ENCODE peak calls at places on chromosomes 2 and 18, in six cellular contexts. Y is ovary; U is SK-N-SH; Z is body of pancreas; B is CD8-positive, alpha-beta memory T cell; X is H9. D is an unnamed sample.

GRCh38 chr2:99600929-99601680 is 111.3 kb upstream of the REV1 start:
- DNase-seq in Y (no peak), U (peak; percentile 79), Z (no peak), B (no peak), X (peak; percentile 46), D (no peak)

GRCh38 chr18:79208882-79209281 is 139.7 kb downstream of the ATP9B start:
- DNase-seq in Y (peak; percentile 39), U (no peak), Z (peak; percentile 81), B (no peak), X (no peak), D (no peak)

GRCh38 chr2:96895032-96895708 is 25.3 kb upstream of the SEMA4C start:
- DNase-seq in Y (no peak), U (no peak), Z (no peak), B (no peak), X (no peak), D (no peak)

GRCh38 chr2:3288455-3289163 is 89.0 kb downstream of the EIPR1 start:
- DNase-seq in Y (peak; percentile 4), U (peak; percentile 74), Z (no peak), B (no peak), X (no peak), D (no peak)

GRCh38 chr2:216792222-216793001 is 67.5 kb downstream of the TNP1 start:
- DNase-seq in Y (no peak), U (peak; percentile 69), Z (peak; percentile 30), B (no peak), X (peak; percentile 52), D (peak; percentile 84)

GRCh38 chr2:144703852-144704324 is 184.0 kb upstream of the ZEB2 start:
- DNase-seq in Y (no peak), U (no peak), Z (peak; percentile 60), B (no peak), X (no peak), D (peak; percentile 86)

GRCh38 chr2:43075054-43075593 is 151.3 kb downstream of the ZFP36L2 start:
- DNase-seq in Y (no peak), U (peak; percentile 66), Z (peak; percentile 78), B (no peak), X (no peak), D (peak; percentile 98)

GRCh38 chr18:54278615-54279014 is 9.3 kb downstream of the POLI start:
- DNase-seq in Y (no peak), U (no peak), Z (no peak), B (no peak), X (no peak), D (no peak)

GRCh38 chr2:112685167-112685884 is 35.5 kb upstream of the NT5DC4 start:
- DNase-seq in Y (no peak), U (no peak), Z (no peak), B (no peak), X (no peak), D (no peak)

GRCh38 chr2:15674637-15675455 is 83.2 kb downstream of the DDX1 start:
- DNase-seq in Y (no peak), U (no peak), Z (no peak), B (no peak), X (no peak), D (peak; percentile 12)

GRCh38 chr2:24577481-24577880 is 86.4 kb downstream of the NCOA1 start:
- DNase-seq in Y (no peak), U (no peak), Z (no peak), B (no peak), X (no peak), D (peak; percentile 3)

GRCh38 chr2:168670478-168670877 is 132.0 kb upstream of the NOSTRIN start:
- DNase-seq in Y (no peak), U (no peak), Z (no peak), B (no peak), X (no peak), D (no peak)

GRCh38 chr2:236162031-236162803 is 6.0 kb downstream of the GBX2 start:
- DNase-seq in Y (no peak), U (no peak), Z (no peak), B (no peak), X (no peak), D (no peak)

GRCh38 chr2:239181074-239181581 is 219.7 kb downstream of the HDAC4 start:
- DNase-seq in Y (no peak), U (no peak), Z (no peak), B (no peak), X (no peak), D (no peak)

GRCh38 chr18:77108001-77108692 is 24.4 kb downstream of the MBP start:
- DNase-seq in Y (peak; percentile 65), U (no peak), Z (peak; percentile 63), B (no peak), X (no peak), D (peak; percentile 89)

GRCh38 chr2:218033590-218034496 is 31.0 kb upstream of the TNS1 start:
- DNase-seq in Y (no peak), U (no peak), Z (no peak), B (no peak), X (peak; percentile 58), D (no peak)

GRCh38 chr2:239164281-239164871 is 236.4 kb downstream of the HDAC4 start:
- DNase-seq in Y (no peak), U (no peak), Z (no peak), B (peak; percentile 42), X (no peak), D (no peak)

GRCh38 chr2:105570326-105570725 is 171.5 kb upstream of the FHL2 start:
- DNase-seq in Y (no peak), U (no peak), Z (no peak), B (no peak), X (no peak), D (no peak)

GRCh38 chr2:118055512-118056164 is 32.6 kb upstream of the INSIG2 start:
- DNase-seq in Y (no peak), U (no peak), Z (no peak), B (no peak), X (no peak), D (no peak)

GRCh38 chr2:12819098-12819465 is 102.3 kb downstream of the TRIB2 start:
- DNase-seq in Y (peak; percentile 54), U (no peak), Z (peak; percentile 85), B (no peak), X (no peak), D (peak; percentile 99)

GRCh38 chr18:40687401-40687800 is 1267.6 kb upstream of the PIK3C3 start:
- DNase-seq in Y (no peak), U (no peak), Z (no peak), B (no peak), X (no peak), D (peak; percentile 41)

GRCh38 chr2:174617713-174618112 is 20.1 kb upstream of the WIPF1 start:
- DNase-seq in Y (no peak), U (no peak), Z (no peak), B (no peak), X (no peak), D (no peak)

GRCh38 chr2:20141056-20141762 is 83.7 kb downstream of the SDC1 start:
- DNase-seq in Y (peak; percentile 44), U (no peak), Z (peak; percentile 30), B (no peak), X (peak; percentile 50), D (peak; percentile 98)

GRCh38 chr2:232211743-232212686 is 166.5 kb upstream of the ALPP start:
- DNase-seq in Y (no peak), U (no peak), Z (no peak), B (no peak), X (no peak), D (no peak)

GRCh38 chr2:26768759-26769500 is 4.8 kb downstream of the SLC35F6 start:
- DNase-seq in Y (no peak), U (no peak), Z (peak; percentile 80), B (no peak), X (no peak), D (peak; percentile 88)

GRCh38 chr2:130776550-130776949 is 21.2 kb downstream of the AMER3 start:
- DNase-seq in Y (no peak), U (no peak), Z (peak; percentile 43), B (no peak), X (peak; percentile 38), D (no peak)

GRCh38 chr18:11407900-11408299 is 201.5 kb upstream of the SLC35G4 start:
- DNase-seq in Y (no peak), U (no peak), Z (no peak), B (no peak), X (no peak), D (peak; percentile 67)

DNA sequence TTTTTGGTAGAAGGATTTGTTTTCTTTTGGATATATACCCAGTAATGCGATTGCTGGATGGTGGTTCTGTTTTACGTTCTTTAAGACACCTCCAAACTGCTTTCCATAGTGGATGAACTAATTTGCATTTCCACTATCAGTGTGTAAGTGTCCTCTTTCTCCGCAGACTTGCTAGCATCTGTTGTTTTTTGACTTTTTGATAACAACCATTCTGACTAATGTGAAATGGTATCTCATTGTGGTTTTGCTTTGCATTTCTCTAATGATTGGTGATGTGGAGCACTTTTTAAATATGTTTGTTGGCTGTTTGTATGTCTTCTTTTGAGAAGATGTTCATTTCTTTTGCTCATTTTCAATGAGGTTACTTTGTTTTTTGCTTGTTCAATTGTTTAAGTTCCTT is 260.9 kb upstream of the CWC22 start:
- DNase-seq in Y (no peak), U (no peak), Z (no peak), B (no peak), X (no peak), D (no peak)
- H3K9me3 ChIP-seq in Y (no peaks in the 10 kb centered on the region), U (peaks cover 4% of the 10 kb centered on the region), Z (no peaks in the 10 kb centered on the region), B (no peaks in the 10 kb centered on the region), X (no peaks in the 10 kb centered on the region), D (no peaks in the 10 kb centered on the region)

GRCh38 chr2:23554054-23554697 is 169.2 kb downstream of the KLHL29 start:
- DNase-seq in Y (peak; percentile 68), U (no peak), Z (peak; percentile 37), B (no peak), X (no peak), D (peak; percentile 45)
- H3K27ac ChIP-seq in Y (peak overlapping the region; percentile 74), U (no peak overlapping the region), Z (no peak overlapping the region), B (no peak overlapping the region), X (no peak overlapping the region), D (no peak overlapping the region)

GRCh38 chr2:1997409-1997808 is 253.1 kb upstream of the PXDN start:
- DNase-seq in Y (no peak), U (no peak), Z (peak; percentile 95), B (no peak), X (no peak), D (no peak)
- H3K9me3 ChIP-seq in Y (no peaks in the 10 kb centered on the region), U (no peaks in the 10 kb centered on the region), Z (no peaks in the 10 kb centered on the region), B (no peaks in the 10 kb centered on the region), X (no peaks in the 10 kb centered on the region), D (no peaks in the 10 kb centered on the region)

GRCh38 chr2:237754182-237754581 is 44.4 kb upstream of the RBM44 start:
- DNase-seq in Y (no peak), U (no peak), Z (no peak), B (no peak), X (no peak), D (peak; percentile 35)

GRCh38 chr2:237758165-237758564 is 40.4 kb upstream of the RBM44 start:
- DNase-seq in Y (no peak), U (no peak), Z (no peak), B (no peak), X (no peak), D (no peak)

GRCh38 chr2:237757616-237758015 is 41.0 kb upstream of the RBM44 start:
- DNase-seq in Y (no peak), U (no peak), Z (no peak), B (no peak), X (no peak), D (no peak)

GRCh38 chr2:237752761-237753165 is 45.8 kb upstream of the RBM44 start:
- DNase-seq in Y (no peak), U (no peak), Z (no peak), B (no peak), X (no peak), D (no peak)

DNA sequence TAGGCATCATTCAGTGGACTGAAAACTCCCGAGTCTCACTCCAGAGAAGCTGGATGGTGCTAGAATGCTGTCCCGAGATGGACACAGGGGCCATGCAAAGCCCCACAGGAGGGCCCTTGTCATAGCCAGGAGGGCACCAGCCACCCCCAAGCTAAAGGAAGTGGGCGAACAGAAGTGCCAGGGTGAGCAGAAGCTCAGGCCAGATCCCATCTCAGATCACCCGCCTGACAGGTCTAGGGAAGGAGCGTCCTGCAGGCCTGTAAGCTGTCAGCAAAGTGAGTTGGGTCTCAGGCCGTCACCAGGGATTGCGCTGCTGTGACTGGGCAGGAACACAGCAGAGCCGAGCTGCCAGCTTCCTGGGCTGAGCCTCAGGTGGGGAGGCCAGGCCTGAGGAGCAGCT is 43.7 kb upstream of the RBM44 start:
- DNase-seq in Y (no peak), U (no peak), Z (no peak), B (no peak), X (no peak), D (no peak)
- H3K27ac ChIP-seq in Y (no peak overlapping the region), U (no peak overlapping the region), Z (no peak overlapping the region), B (no peak overlapping the region), X (no peak overlapping the region), D (no peak overlapping the region)